ENCODE peak calls at places on chromosome 21, in five cellular contexts. O is Right ventricle myocardium superior, Z is fibroblast of villous mesenchyme, C is OCI-LY7, Q is amniotic stem cell. R is an unnamed sample.

GRCh38 chr21:42614811-42615342 is 38.5 kb upstream of the PDE9A start:
- DNase-seq in O (no peak), Z (peak; percentile 20), Q (no peak), C (peak; percentile 18), R (peak; percentile 34)

GRCh38 chr21:28099296-28099695 is 893.4 kb downstream of the LTN1 start:
- DNase-seq in O (peak; percentile 64), Z (peak; percentile 33), C (no peak), Q (no peak), R (no peak)

GRCh38 chr21:43703068-43703880 is 15.7 kb upstream of the PDXK start:
- DNase-seq in O (peak; percentile 79), C (no peak), Q (no peak), Z (peak; percentile 62), R (peak; percentile 35)

GRCh38 chr21:33543505-33544129 is 779 bp downstream of the SON start:
- DNase-seq in O (no peak), Q (no peak), Z (no peak), C (peak; percentile 18), R (no peak)

GRCh38 chr21:36976882-36977651 is 10.6 kb upstream of the HLCS start:
- DNase-seq in Q (peak; percentile 74), O (no peak), Z (peak; percentile 87), C (peak; percentile 87), R (peak; percentile 74)

GRCh38 chr21:46000731-46001641 is 19.4 kb downstream of the COL6A1 start:
- DNase-seq in C (no peak), O (peak; percentile 37), Z (no peak), Q (no peak), R (no peak)

GRCh38 chr21:43697758-43698643 is 20.9 kb upstream of the PDXK start:
- DNase-seq in Z (peak; percentile 59), C (no peak), Q (no peak), O (peak; percentile 4), R (peak; percentile 82)

GRCh38 chr21:21200103-21200938 is 202.1 kb downstream of the NCAM2 start:
- DNase-seq in C (no peak), Z (peak; percentile 95), Q (peak; percentile 90), O (peak; percentile 48), R (peak; percentile 97)

GRCh38 chr21:29318354-29318753 is 19.6 kb downstream of the BACH1 start:
- DNase-seq in C (no peak), Q (no peak), Z (no peak), O (no peak), R (no peak)

GRCh38 chr21:45080639-45081414 is 6.4 kb downstream of the ADARB1 start:
- DNase-seq in Z (peak; percentile 91), O (no peak), Q (peak; percentile 16), C (no peak), R (peak; percentile 93)

GRCh38 chr21:44681861-44682579 is at the start of gene KRTAP12-1:
- DNase-seq in Q (no peak), Z (no peak), O (no peak), C (no peak), R (no peak)

GRCh38 chr21:17732306-17732705 is 86.8 kb downstream of the C21orf91 start:
- DNase-seq in Q (no peak), C (no peak), O (no peak), Z (no peak), R (no peak)

GRCh38 chr21:34336756-34337391 is 26.9 kb upstream of the KCNE2 start:
- DNase-seq in Q (peak; percentile 47), C (no peak), O (no peak), Z (peak; percentile 84), R (peak; percentile 90)

GRCh38 chr21:46634966-46635323 is 529 bp upstream of the PRMT2 start:
- DNase-seq in C (peak; percentile 69), Q (peak; percentile 47), O (peak; percentile 81), Z (peak; percentile 91), R (peak; percentile 88)

GRCh38 chr21:45459171-45460010 is 54.4 kb downstream of the COL18A1 start:
- DNase-seq in Q (no peak), C (no peak), Z (no peak), O (peak; percentile 30), R (no peak)

GRCh38 chr21:35020446-35020845 is 28.7 kb downstream of the RUNX1 start:
- DNase-seq in C (peak; percentile 48), Q (no peak), Z (no peak), O (no peak), R (no peak)

GRCh38 chr21:17799414-17800164 is 19.6 kb downstream of the C21orf91 start:
- DNase-seq in Z (no peak), C (no peak), Q (no peak), O (no peak), R (no peak)

GRCh38 chr21:15018382-15018781 is 46.4 kb downstream of the NRIP1 start:
- DNase-seq in Q (no peak), O (no peak), C (no peak), Z (no peak), R (no peak)

GRCh38 chr21:26050857-26051256 is 119.7 kb downstream of the APP start:
- DNase-seq in Z (no peak), O (no peak), C (no peak), Q (no peak), R (no peak)

GRCh38 chr21:29196021-29196663 is 65.7 kb downstream of the MAP3K7CL start:
- DNase-seq in C (peak; percentile 55), Z (peak; percentile 93), Q (peak; percentile 77), O (no peak), R (peak; percentile 93)

GRCh38 chr21:27519357-27519756 is 552.5 kb upstream of the ADAMTS5 start:
- DNase-seq in Z (peak; percentile 90), O (no peak), Q (no peak), C (no peak), R (peak; percentile 86)

GRCh38 chr21:45624356-45624854 is 19.1 kb upstream of the PCBP3 start:
- DNase-seq in C (no peak), Z (no peak), Q (no peak), O (no peak), R (no peak)

GRCh38 chr21:33267250-33267649 is 1.1 kb downstream of the IL10RB start:
- DNase-seq in Z (no peak), O (no peak), C (no peak), Q (no peak), R (no peak)

GRCh38 chr21:39182484-39183271 is 573 bp downstream of the PSMG1 start:
- DNase-seq in O (no peak), Z (peak; percentile 47), C (no peak), Q (no peak), R (no peak)

GRCh38 chr21:36260802-36261201 is 59.2 kb upstream of the MORC3 start:
- DNase-seq in Z (no peak), Q (no peak), C (peak; percentile 34), O (no peak), R (no peak)

GRCh38 chr21:37828515-37828914 is 87.7 kb downstream of the KCNJ6 start:
- DNase-seq in O (no peak), Q (no peak), C (no peak), Z (no peak), R (no peak)

GRCh38 chr21:36966066-36966845 is at the start of gene HLCS:
- DNase-seq in C (peak; percentile 87), Z (peak; percentile 48), Q (peak; percentile 41), O (peak; percentile 81), R (no peak)

GRCh38 chr21:39313042-39313456 is 383 bp downstream of the BRWD1 start:
- DNase-seq in Z (no peak), O (peak; percentile 60), C (no peak), Q (no peak), R (no peak)

GRCh38 chr21:36254106-36254941 is 65.7 kb upstream of the MORC3 start:
- DNase-seq in C (peak; percentile 72), Z (no peak), Q (no peak), O (no peak), R (peak; percentile 7)

GRCh38 chr21:42038826-42039425 is 28.8 kb upstream of the ZBTB21 start:
- DNase-seq in O (no peak), Q (no peak), Z (peak; percentile 81), C (no peak), R (no peak)

GRCh38 chr21:45266518-45267389 is 20.9 kb downstream of the POFUT2 start:
- DNase-seq in C (no peak), O (peak; percentile 35), Z (no peak), Q (no peak), R (no peak)

GRCh38 chr21:25963186-25963585 is 207.4 kb downstream of the APP start:
- DNase-seq in C (no peak), Q (no peak), O (no peak), Z (no peak), R (peak; percentile 46)

GRCh38 chr21:42739061-42739931 is 85.9 kb downstream of the PDE9A start:
- DNase-seq in Q (no peak), O (no peak), Z (peak; percentile 42), C (no peak), R (peak; percentile 41)

GRCh38 chr21:44677881-44678280 is 4.1 kb downstream of the KRTAP12-1 start:
- DNase-seq in C (no peak), Q (no peak), Z (no peak), O (no peak), R (no peak)

GRCh38 chr21:27391990-27392389 is 425.1 kb upstream of the ADAMTS5 start:
- DNase-seq in Q (no peak), O (no peak), Z (no peak), C (no peak), R (no peak)